ENCODE peak calls at places on chromosomes 4 and X, in four cellular contexts. M, X, R and H are unnamed samples.
A peak's percentile ranks its signal among the peaks of the same experiment; 100 is the strongest.

GRCh38 chr4:115780268-115780667 is 666.8 kb upstream of the NDST4 start:
- DNase-seq in X (no peak), R (peak; percentile 4), M (no peak), H (no peak)

GRCh38 chrX:134173541-134174272 is 63.3 kb upstream of the CCDC160 start:
- DNase-seq in X (no peak), M (no peak), R (no peak), H (no peak)

GRCh38 chr4:176778063-176778462 is 14.7 kb downstream of the VEGFC start:
- DNase-seq in X (no peak), M (no peak), R (peak; percentile 32), H (no peak)

GRCh38 chrX:39855748-39856129 is 242.0 kb downstream of the BCOR start:
- DNase-seq in M (no peak), X (peak; percentile 63), R (peak; percentile 77), H (no peak)

GRCh38 chr4:1614854-1615595 is 69.1 kb downstream of the FAM53A start:
- DNase-seq in X (no peak), M (no peak), R (peak; percentile 71), H (no peak)

GRCh38 chr4:139942284-139942683 is 211.7 kb downstream of the MAML3 start:
- DNase-seq in R (no peak), M (no peak), X (no peak), H (no peak)

GRCh38 chrX:56564182-56564885 is 907 bp downstream of the UBQLN2 start:
- DNase-seq in R (peak; percentile 44), X (no peak), M (peak; percentile 69), H (peak; percentile 83)

GRCh38 chr4:153181293-153182080 is 22.8 kb upstream of the TRIM2 start:
- DNase-seq in M (no peak), R (peak; percentile 57), X (no peak), H (no peak)

GRCh38 chr4:151045907-151046306 is 30.8 kb upstream of the LRBA start:
- DNase-seq in R (peak; percentile 8), X (no peak), M (no peak), H (no peak)

GRCh38 chr4:82050806-82051205 is 323.0 kb downstream of the HNRNPD start:
- DNase-seq in X (no peak), R (no peak), M (no peak), H (no peak)

GRCh38 chr4:78057135-78057599 is at the start of gene FRAS1:
- DNase-seq in M (peak; percentile 74), R (peak; percentile 13), X (no peak), H (no peak)